ENCODE peak calls at places on chromosomes 7 and 10, in nine cellular contexts. Z is mucosa of descending colon, G is neural crest cell, E is fibroblast of pulmonary artery, P is GM13976, W is adrenal gland, T is IMR-90, U is heart right ventricle, Q is HFF-Myc. I is an unnamed sample.

GRCh38 chr7:157234271-157234670 is 95.5 kb downstream of the UBE3C start:
- DNase-seq in Z (no peak), Q (peak; percentile 71), U (no peak), W (no peak), E (no peak), P (no peak), G (no peak), T (no peak), I (no peak)

GRCh38 chr10:129850790-129851189 is 113.3 kb downstream of the EBF3 start:
- DNase-seq in U (no peak), Z (no peak), G (no peak), E (no peak), W (no peak), P (no peak), Q (no peak), T (no peak), I (no peak)

GRCh38 chr10:61793760-61794713 is 107.5 kb upstream of the ARID5B start:
- DNase-seq in Q (no peak), E (no peak), G (no peak), Z (peak; percentile 15), P (no peak), T (peak; percentile 79), W (no peak), U (no peak), I (peak; percentile 26)

GRCh38 chr10:60464659-60465058 is 75.0 kb upstream of the ANK3 start:
- DNase-seq in P (no peak), E (no peak), T (no peak), W (no peak), Q (no peak), G (no peak), U (no peak), Z (no peak), I (no peak)

GRCh38 chr7:5634107-5634950 is 147.1 kb downstream of the RNF216 start:
- DNase-seq in U (peak; percentile 75), P (no peak), Q (peak; percentile 99), W (peak; percentile 46), Z (peak; percentile 60), T (peak; percentile 94), G (peak; percentile 49), E (peak; percentile 53), I (peak; percentile 74)

GRCh38 chr7:41705109-41705871 is 2.4 kb upstream of the INHBA start:
- DNase-seq in E (peak; percentile 91), U (peak; percentile 86), G (peak; percentile 68), W (peak; percentile 86), T (peak; percentile 93), Q (peak; percentile 70), P (peak; percentile 90), Z (peak; percentile 91), I (peak; percentile 86)

GRCh38 chr10:43389867-43390266 is 18.4 kb downstream of the FXYD4 start:
- DNase-seq in E (no peak), G (no peak), Q (no peak), P (no peak), Z (no peak), U (no peak), T (no peak), W (no peak), I (no peak)

GRCh38 chr7:5476001-5476400 is 52.4 kb upstream of the TNRC18 start:
- DNase-seq in G (no peak), Q (no peak), P (no peak), T (no peak), U (no peak), E (no peak), W (no peak), Z (no peak), I (no peak)

GRCh38 chr10:3527869-3528268 is 257.1 kb downstream of the KLF6 start:
- DNase-seq in G (no peak), T (no peak), U (no peak), E (no peak), Z (no peak), W (no peak), P (no peak), Q (no peak), I (no peak)

GRCh38 chr10:77421576-77421975 is 216.0 kb downstream of the KCNMA1 start:
- DNase-seq in E (no peak), Q (no peak), W (no peak), Z (no peak), U (no peak), T (no peak), P (no peak), G (no peak), I (no peak)

DNA sequence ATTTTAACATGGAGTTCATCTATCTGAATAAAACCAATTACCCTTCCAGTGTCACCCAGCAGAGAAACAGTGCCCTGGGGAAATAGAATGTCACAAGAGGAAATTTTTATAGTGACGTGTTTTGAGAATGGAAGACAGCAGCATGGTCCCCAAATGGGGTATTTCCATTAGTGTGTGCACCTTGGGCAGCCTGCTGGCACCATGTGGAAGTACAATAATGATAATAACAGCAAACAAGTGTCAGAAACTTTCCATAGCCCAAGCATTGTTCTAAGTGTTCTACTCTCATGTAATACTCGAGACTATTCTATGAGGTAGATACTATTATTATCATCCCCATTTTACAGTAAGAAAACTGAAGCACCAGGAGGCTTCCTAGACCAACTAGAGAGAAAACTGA is 2.2 kb upstream of the PDE1C start:
- DNase-seq in Z (no peak), W (no peak), Q (no peak), E (no peak), G (no peak), T (no peak), U (no peak), P (no peak), I (no peak)
- TF ChIP-seq CTCF in Z (no peak), W (no peak), Q (no peak), E (no peak), G (peak; percentile 46), T (peak; percentile 21), U (no peak), P (no peak), I (peak; percentile 17)

GRCh38 chr10:108352771-108353170 is 1188.3 kb upstream of the SORCS1 start:
- DNase-seq in G (no peak), W (no peak), Z (no peak), U (no peak), Q (no peak), P (no peak), E (no peak), T (no peak), I (no peak)
- TF ChIP-seq CTCF in G (no peak), W (no peak), Z (no peak), U (no peak), Q (no peak), P (no peak), E (no peak), T (no peak), I (no peak)

GRCh38 chr10:18261660-18262292 is 121.6 kb downstream of the CACNB2 start:
- DNase-seq in Z (no peak), T (no peak), Q (no peak), U (no peak), W (no peak), G (no peak), P (no peak), E (no peak), I (no peak)

GRCh38 chr10:18264466-18264865 is 124.2 kb downstream of the CACNB2 start:
- DNase-seq in U (no peak), Z (no peak), P (no peak), E (no peak), G (no peak), W (no peak), T (no peak), Q (no peak), I (no peak)

GRCh38 chr10:18254692-18255091 is 114.5 kb downstream of the CACNB2 start:
- DNase-seq in P (no peak), G (no peak), W (no peak), U (no peak), Z (no peak), T (no peak), Q (no peak), E (no peak), I (no peak)

GRCh38 chr10:18261063-18261462 is 120.8 kb downstream of the CACNB2 start:
- DNase-seq in E (no peak), Z (no peak), U (peak; percentile 23), T (no peak), P (no peak), Q (no peak), G (no peak), W (no peak), I (no peak)

DNA sequence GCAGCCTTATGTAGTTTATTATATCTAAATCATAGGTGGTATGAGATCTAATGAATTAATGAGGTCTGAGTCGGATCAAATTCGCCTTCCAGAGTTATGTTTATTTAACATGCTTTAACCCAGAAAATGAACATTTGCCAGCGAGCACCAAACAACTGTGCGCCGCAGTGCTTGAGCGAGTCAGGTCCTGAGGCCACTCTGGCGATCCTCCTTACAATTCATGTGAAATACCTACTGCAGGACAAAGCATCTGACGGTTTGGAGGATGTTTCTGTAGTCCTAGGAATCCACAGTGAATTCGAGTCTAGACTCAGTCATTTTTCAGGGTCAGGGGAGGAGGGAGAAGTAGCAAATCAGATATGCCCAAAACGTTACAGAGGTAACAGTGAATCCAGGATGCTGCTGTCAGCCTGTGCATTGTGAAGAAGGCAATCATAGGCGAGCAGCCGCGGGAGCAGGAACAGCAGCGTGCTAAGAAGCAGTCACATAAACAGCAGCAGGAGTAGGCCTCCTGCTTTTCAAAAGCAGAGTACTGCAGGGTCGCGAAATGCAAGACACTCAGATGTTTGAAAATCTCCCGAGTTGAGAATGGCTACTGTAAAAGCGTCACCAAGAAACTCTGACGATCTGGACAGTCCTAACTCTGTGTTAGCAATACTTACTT is 120.2 kb downstream of the CACNB2 start:
- DNase-seq in Q (no peak), Z (no peak), T (peak; percentile 6), E (no peak), U (no peak), W (no peak), P (no peak), G (no peak), I (no peak)
- TF ChIP-seq CTCF in Q (no peak), Z (no peak), T (no peak), E (no peak), U (no peak), W (no peak), P (no peak), G (no peak), I (no peak)

GRCh38 chr10:68604441-68604840 is 44.3 kb downstream of the TET1 start:
- DNase-seq in Q (no peak), Z (no peak), E (no peak), U (no peak), P (no peak), W (no peak), T (peak; percentile 16), G (no peak), I (no peak)

GRCh38 chr10:68602434-68602833 is 42.3 kb downstream of the TET1 start:
- DNase-seq in Q (no peak), T (no peak), Z (no peak), E (no peak), P (no peak), U (no peak), G (no peak), W (no peak), I (no peak)

GRCh38 chr10:68606918-68607317 is 46.8 kb downstream of the TET1 start:
- DNase-seq in G (no peak), T (no peak), U (no peak), P (no peak), Q (no peak), Z (no peak), E (peak; percentile 14), W (no peak), I (no peak)

GRCh38 chr10:68601490-68602265 is 41.5 kb downstream of the TET1 start:
- DNase-seq in G (no peak), Q (no peak), E (no peak), Z (no peak), P (no peak), W (no peak), U (no peak), T (no peak), I (no peak)

DNA sequence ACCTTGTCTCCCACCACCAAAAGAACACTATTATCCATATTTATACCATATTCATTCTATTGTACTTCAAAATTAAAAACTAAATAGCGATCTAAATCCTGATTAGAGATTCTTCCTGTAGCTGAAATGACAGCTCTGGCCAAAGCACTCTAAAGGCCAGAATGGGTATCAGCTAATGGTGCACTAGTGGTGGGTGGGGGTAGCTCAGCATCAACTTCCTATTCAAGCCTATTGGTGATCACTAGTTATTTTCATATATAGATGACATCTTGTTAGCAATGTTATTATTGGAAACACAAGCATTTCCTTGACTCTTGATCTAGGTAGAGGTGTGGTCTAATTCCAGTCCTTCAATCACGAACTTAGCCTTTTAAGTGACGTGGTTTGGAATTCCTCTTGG is 43.6 kb downstream of the TET1 start:
- DNase-seq in Q (no peak), G (no peak), E (no peak), W (no peak), P (no peak), Z (no peak), U (no peak), T (no peak), I (no peak)
- TF ChIP-seq CTCF in Q (no peak), G (peak; percentile 36), E (no peak), W (no peak), P (no peak), Z (no peak), U (no peak), T (no peak), I (no peak)

I was measured in astrocyte of the cerebellum.